ENCODE peak calls at places on chromosomes 12 and 14, in eight cellular contexts. M is Peyer's patch; V is cardiac muscle cell; Z is A549; L is CD4-positive, alpha-beta memory T cell; E is CD8-positive, alpha-beta T cell; C is lower lobe of right lung; K is neural progenitor cell. Q is an unnamed sample. For H3K9me3 and H3K4me1, the result is how much of the 10 kb centered on the place peaks cover.

GRCh38 chr12:1845010-1845409 is 24.6 kb downstream of the LRTM2 start:
- DNase-seq in M (no peak), V (no peak), Z (no peak), L (no peak), E (no peak), C (peak), K (no peak), Q (peak)

GRCh38 chr14:94449930-94450329 is 2.7 kb downstream of the SERPINA11 start:
- DNase-seq in M (no peak), V (no peak), Z (no peak), L (no peak), E (no peak), C (no peak), K (no peak), Q (no peak)

GRCh38 chr14:74240794-74241610 is 1.8 kb downstream of the VSX2 start:
- DNase-seq in M (no peak), V (no peak), Z (no peak), L (no peak), E (no peak), C (no peak), K (peak), Q (no peak)

GRCh38 chr12:123344086-123344485 is 20.6 kb downstream of the SBNO1 start:
- DNase-seq in M (no peak), V (no peak), Z (no peak), L (no peak), E (no peak), C (no peak), K (no peak), Q (no peak)

GRCh38 chr12:6374781-6375150 is 597 bp downstream of the SCNN1A start:
- DNase-seq in M (no peak), V (no peak), Z (no peak), L (no peak), E (no peak), C (no peak), K (no peak), Q (no peak)

GRCh38 chr12:90061834-90062233 is 353.2 kb upstream of the ATP2B1 start:
- DNase-seq in M (no peak), V (no peak), Z (no peak), L (no peak), E (no peak), C (no peak), K (no peak), Q (no peak)

GRCh38 chr14:97603201-97603600 is 806.0 kb downstream of the VRK1 start:
- DNase-seq in M (no peak), V (no peak), Z (no peak), L (peak), E (no peak), C (no peak), K (no peak), Q (no peak)

GRCh38 chr14:64763801-64764511 is 59.7 kb downstream of the PLEKHG3 start:
- DNase-seq in M (no peak), V (peak), Z (peak), L (no peak), E (no peak), C (peak), K (peak), Q (no peak)

GRCh38 chr12:110906985-110907384 is 13.4 kb downstream of the MYL2 start:
- DNase-seq in M (no peak), V (no peak), Z (peak), L (no peak), E (no peak), C (no peak), K (no peak), Q (no peak)

GRCh38 chr14:69429643-69430042 is 31.2 kb downstream of the SLC39A9 start:
- DNase-seq in M (no peak), V (no peak), Z (no peak), L (no peak), E (no peak), C (no peak), K (no peak), Q (no peak)

GRCh38 chr12:65229441-65229840 is 49.0 kb upstream of the MSRB3 start:
- DNase-seq in M (no peak), V (peak), Z (no peak), L (no peak), E (no peak), C (no peak), K (no peak), Q (no peak)

GRCh38 chr12:104994301-104994700 is 8.2 kb downstream of the NOPCHAP1 start:
- DNase-seq in M (no peak), V (no peak), Z (no peak), L (no peak), E (no peak), C (no peak), K (no peak), Q (no peak)

DNA sequence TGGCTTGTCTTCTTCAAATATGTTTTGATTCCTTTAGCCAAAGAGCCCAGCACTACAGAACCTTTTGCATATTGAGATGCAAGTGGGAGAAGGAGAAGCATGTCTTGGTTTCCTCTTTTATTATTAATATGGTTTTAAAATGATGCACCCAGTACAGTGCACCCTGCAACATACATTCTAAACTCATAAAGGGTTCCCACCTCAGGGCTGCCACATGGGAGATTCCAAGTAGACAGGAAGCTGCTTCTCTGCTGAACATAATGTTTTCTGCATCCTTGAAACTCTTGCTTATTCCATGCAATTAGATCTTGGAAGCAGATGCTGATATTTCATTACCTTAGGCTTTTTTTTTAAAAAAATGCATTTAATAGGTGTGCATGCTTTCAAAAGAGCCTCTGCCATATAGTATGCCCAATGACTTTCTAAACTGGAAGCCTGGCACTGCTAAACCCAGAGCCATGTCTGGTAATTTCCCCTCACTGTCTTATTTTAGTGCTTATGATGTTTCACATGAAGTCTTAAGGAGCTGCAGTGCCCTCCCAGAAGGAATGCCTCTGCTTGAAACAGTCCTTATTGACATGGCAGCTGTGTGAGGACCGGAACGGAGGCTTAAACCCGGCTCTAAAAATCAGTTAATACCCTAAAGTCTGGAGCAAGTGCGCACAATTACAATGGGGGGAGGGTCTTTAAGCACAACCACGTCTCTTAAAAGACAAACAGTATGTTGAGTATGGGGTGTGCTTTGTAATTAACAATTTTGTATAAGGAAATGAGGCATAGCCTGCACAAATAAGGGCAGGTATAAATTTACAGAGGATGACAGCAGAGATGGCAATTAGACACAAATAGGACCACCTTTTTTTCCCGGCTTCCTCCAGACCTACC is 2.0 kb upstream of the SIX1 start:
- DNase-seq in M (no peak), V (no peak), Z (no peak), L (no peak), E (no peak), C (no peak), K (peak), Q (no peak)
- H3K9me3 ChIP-seq in M (under half), V (under half), Z (under half), L (under half), E (under half), C (under half), K (under half), Q (under half)

GRCh38 chr14:100103261-100104005 is 38.2 kb downstream of the EVL start:
- DNase-seq in M (no peak), V (peak), Z (no peak), L (peak), E (no peak), C (no peak), K (no peak), Q (no peak)

GRCh38 chr14:100096656-100097055 is 31.4 kb downstream of the EVL start:
- DNase-seq in M (no peak), V (peak), Z (no peak), L (no peak), E (no peak), C (no peak), K (no peak), Q (no peak)

GRCh38 chr14:100102156-100102785 is 37.0 kb downstream of the EVL start:
- DNase-seq in M (no peak), V (no peak), Z (no peak), L (no peak), E (no peak), C (no peak), K (no peak), Q (no peak)

GRCh38 chr14:100098171-100098570 is 32.9 kb downstream of the EVL start:
- DNase-seq in M (no peak), V (no peak), Z (no peak), L (no peak), E (no peak), C (no peak), K (no peak), Q (no peak)

DNA sequence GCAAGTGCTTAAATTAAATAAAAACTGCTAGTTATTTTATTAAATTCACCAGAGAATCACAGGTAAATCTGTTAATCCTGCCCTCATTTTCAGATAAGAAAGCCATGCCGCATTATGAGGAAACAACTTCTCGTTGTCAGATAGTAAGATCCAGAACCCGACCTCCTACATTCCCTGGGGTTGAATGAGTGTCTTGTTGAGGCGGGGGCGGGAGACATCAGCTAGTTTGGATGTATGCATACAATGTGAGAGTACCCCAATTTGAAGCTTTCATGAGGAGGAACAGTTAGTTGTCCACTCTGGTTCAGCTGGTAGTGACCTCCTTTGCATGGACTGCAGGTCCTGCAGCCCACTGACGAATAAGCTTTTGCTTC is 34.8 kb downstream of the EVL start:
- DNase-seq in M (no peak), V (no peak), Z (no peak), L (no peak), E (no peak), C (no peak), K (no peak), Q (no peak)
- H3K27ac ChIP-seq in M (no peak), V (no peak), Z (no peak), L (peak), E (no peak), C (no peak), K (no peak), Q (no peak)

DNA sequence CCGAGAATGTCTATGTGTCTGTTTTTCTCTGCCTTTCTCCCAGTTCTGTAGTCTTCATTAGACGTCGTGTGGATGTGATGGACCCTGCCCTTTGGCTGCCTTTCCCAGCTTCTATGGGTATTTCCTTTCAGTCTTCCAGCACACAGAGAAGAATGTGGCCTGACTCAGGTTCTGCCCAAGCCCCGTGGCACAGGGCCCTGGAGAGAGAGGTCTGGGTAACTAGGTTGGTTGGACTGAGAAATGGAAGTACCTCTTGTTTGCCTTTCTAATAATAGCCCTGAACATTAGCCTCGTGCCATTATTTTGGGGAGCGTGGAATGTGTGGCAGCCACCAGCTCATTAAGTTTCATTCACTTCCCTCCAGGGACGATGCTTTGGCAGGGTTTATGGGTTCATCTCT is 3.9 kb downstream of the FOXJ2 start:
- DNase-seq in M (no peak), V (no peak), Z (no peak), L (no peak), E (no peak), C (no peak), K (no peak), Q (no peak)
- H3K4me1 ChIP-seq in M (under half), V (half or more), Z (under half), L (half or more), E (half or more), C (half or more), K (under half), Q (under half)

GRCh38 chr14:67705211-67705610 is 3.5 kb downstream of the RDH12 start:
- DNase-seq in M (no peak), V (no peak), Z (peak), L (no peak), E (no peak), C (no peak), K (no peak), Q (no peak)
- H3K9me3 ChIP-seq in M (under half), V (under half), Z (under half), L (under half), E (under half), C (under half), K (under half), Q (under half)

Q was measured in ascending aorta.